ENCODE peak calls at places on chromosomes 1 and 21, in nine cellular contexts. Z is NCI-H1436; C is CD14-positive monocyte; T is stimulated activated CD8-positive, alpha-beta memory T cell treated with anti-CD3 and anti-CD28 coated beads, Interleukin-4, amount 100 ng/mL, for 4 hours; S is activated T-cell treated with anti-CD3 and anti-CD28 coated beads, Interleukin-2, amount 50 U/mL, for 72 hours; I is right cardiac atrium; A is activated CD8-positive, alpha-beta T cell treated with anti-CD3 and anti-CD28 coated beads, Interleukin-2, amount 10 ng/mL, durations not matched to agents 7 days and 5 days; R is hypothalamus; L is GM04503. U is an unnamed sample.

GRCh38 chr1:33442141-33442540 is 11.2 kb upstream of the PHC2 start:
- DNase-seq in Z (no peak), C (no peak), T (no peak), S (no peak), I (no peak), A (no peak), R (no peak), L (no peak), U (no peak)

GRCh38 chr1:52970149-52970548 is 43.1 kb downstream of the SCP2 start:
- DNase-seq in Z (no peak), C (no peak), T (no peak), S (no peak), I (no peak), A (no peak), R (no peak), L (no peak), U (no peak)

GRCh38 chr1:201264072-201264471 is 19.2 kb upstream of the PKP1 start:
- DNase-seq in Z (no peak), C (no peak), T (no peak), S (no peak), I (no peak), A (peak; percentile 12), R (no peak), L (no peak), U (no peak)

GRCh38 chr1:103129255-103129654 is 20.9 kb upstream of the COL11A1 start:
- DNase-seq in Z (no peak), C (no peak), T (no peak), S (no peak), I (no peak), A (no peak), R (no peak), L (peak; percentile 5), U (no peak)

GRCh38 chr1:94871031-94871430 is 50.9 kb downstream of the SLC44A3 start:
- DNase-seq in Z (no peak), C (no peak), T (no peak), S (no peak), I (no peak), A (no peak), R (no peak), L (no peak), U (no peak)

GRCh38 chr1:151837841-151838490 is 1.7 kb downstream of the C2CD4D start:
- DNase-seq in Z (no peak), C (peak; percentile 38), T (no peak), S (peak; percentile 69), I (peak; percentile 72), A (no peak), R (no peak), L (no peak), U (no peak)

GRCh38 chr1:8796812-8797211 is 20.6 kb downstream of the RERE start:
- DNase-seq in Z (no peak), C (no peak), T (no peak), S (no peak), I (no peak), A (peak; percentile 4), R (no peak), L (no peak), U (no peak)

GRCh38 chr21:35573472-35574389 is 486.6 kb downstream of the SETD4 start:
- DNase-seq in Z (no peak), C (no peak), T (no peak), S (no peak), I (no peak), A (no peak), R (no peak), L (no peak), U (no peak)

GRCh38 chr21:16583567-16583966 is 853.8 kb downstream of the USP25 start:
- DNase-seq in Z (no peak), C (no peak), T (no peak), S (no peak), I (no peak), A (no peak), R (no peak), L (no peak), U (no peak)

GRCh38 chr1:91891486-91891885 is 5.5 kb upstream of the TGFBR3 start:
- DNase-seq in Z (no peak), C (no peak), T (no peak), S (no peak), I (no peak), A (no peak), R (no peak), L (peak; percentile 77), U (no peak)

GRCh38 chr21:39314155-39315027 is 959 bp upstream of the BRWD1 start:
- DNase-seq in Z (peak; percentile 36), C (no peak), T (no peak), S (peak; percentile 75), I (peak; percentile 81), A (peak; percentile 56), R (peak; percentile 58), L (no peak), U (no peak)

GRCh38 chr1:174103766-174104165 is 55.6 kb upstream of the RABGAP1L start:
- DNase-seq in Z (no peak), C (no peak), T (no peak), S (no peak), I (no peak), A (no peak), R (no peak), L (no peak), U (no peak)

GRCh38 chr1:1069711-1070676 is 4.1 kb downstream of the RNF223 start:
- DNase-seq in Z (no peak), C (peak; percentile 84), T (no peak), S (no peak), I (no peak), A (no peak), R (no peak), L (no peak), U (no peak)

GRCh38 chr1:112344754-112345423 is 51.1 kb upstream of the CTTNBP2NL start:
- DNase-seq in Z (no peak), C (no peak), T (no peak), S (no peak), I (no peak), A (peak; percentile 53), R (no peak), L (no peak), U (no peak)